ENCODE peak calls at places on chromosomes 2 and 18, in four cellular contexts. O is prostate gland, E is hepatocyte, C is fibroblast of lung. V is an unnamed sample.

GRCh38 chr2:12733846-12734245 is 17.1 kb downstream of the TRIB2 start:
- DNase-seq in E (no peak), C (no peak), O (peak; percentile 91), V (no peak)

GRCh38 chr2:108625186-108625827 is 91.0 kb downstream of the LIMS1 start:
- DNase-seq in E (no peak), O (no peak), C (no peak), V (no peak)

GRCh38 chr2:178863856-178864620 is 56.8 kb upstream of the TTN start:
- DNase-seq in C (peak; percentile 34), E (peak; percentile 11), O (no peak), V (no peak)

GRCh38 chr2:960064-960736 is 9.6 kb downstream of the SNTG2 start:
- DNase-seq in O (no peak), E (no peak), C (no peak), V (no peak)

GRCh38 chr2:636649-637405 is 40.4 kb downstream of the TMEM18 start:
- DNase-seq in E (peak; percentile 84), C (peak; percentile 63), O (peak; percentile 57), V (no peak)

GRCh38 chr18:22026889-22027288 is 142.5 kb upstream of the GATA6 start:
- DNase-seq in O (no peak), C (no peak), E (no peak), V (no peak)

GRCh38 chr2:39696838-39697237 is 31.1 kb downstream of the TMEM178A start:
- DNase-seq in O (no peak), C (peak; percentile 92), E (peak; percentile 15), V (no peak)

GRCh38 chr2:168577885-168578284 is 121.8 kb downstream of the CERS6 start:
- DNase-seq in E (no peak), O (no peak), C (no peak), V (no peak)

GRCh38 chr2:157173740-157174184 is 83.7 kb upstream of the GALNT5 start:
- DNase-seq in E (peak; percentile 64), C (peak; percentile 100), O (peak; percentile 17), V (no peak)

GRCh38 chr2:135694711-135695110 is 46.9 kb upstream of the UBXN4 start:
- DNase-seq in C (peak; percentile 25), E (no peak), O (no peak), V (no peak)

GRCh38 chr2:203908344-203909185 is 28.0 kb upstream of the ICOS start:
- DNase-seq in O (no peak), E (no peak), C (no peak), V (no peak)

GRCh38 chr2:217223222-217223930 is 363.5 kb upstream of the TNP1 start:
- DNase-seq in C (peak; percentile 98), E (no peak), O (no peak), V (no peak)

GRCh38 chr2:137823196-137823595 is 141.1 kb upstream of the HNMT start:
- DNase-seq in E (no peak), C (no peak), O (no peak), V (no peak)

GRCh38 chr2:85797263-85797660 is 43.5 kb downstream of the ATOH8 start:
- DNase-seq in E (no peak), O (no peak), C (no peak), V (no peak)

GRCh38 chr2:128234613-128235012 is 84.1 kb downstream of the HS6ST1 start:
- DNase-seq in E (no peak), O (no peak), C (no peak), V (peak; percentile 25)

GRCh38 chr18:69172046-69172445 is 228.6 kb upstream of the DOK6 start:
- DNase-seq in E (no peak), O (no peak), C (no peak), V (no peak)

GRCh38 chr2:132911726-132912724 is 242.0 kb upstream of the LYPD1 start:
- DNase-seq in C (peak; percentile 58), E (peak; percentile 15), O (no peak), V (no peak)

GRCh38 chr2:170288859-170289258 is 110.9 kb downstream of the MYO3B start:
- DNase-seq in O (no peak), E (no peak), C (no peak), V (no peak)

GRCh38 chr18:65365245-65365955 is 385.4 kb upstream of the CDH7 start:
- DNase-seq in O (no peak), E (no peak), C (no peak), V (no peak)

GRCh38 chr2:231360401-231360800 is 35.1 kb upstream of the B3GNT7 start:
- DNase-seq in C (no peak), E (no peak), O (no peak), V (no peak)
- TF ChIP-seq CTCF in C (no peak), E (no peak), O (no peak), V (no peak)

GRCh38 chr2:11367170-11367569 is 22.7 kb upstream of the ROCK2 start:
- DNase-seq in O (no peak), E (no peak), C (no peak), V (no peak)

GRCh38 chr2:11366326-11366741 is 21.9 kb upstream of the ROCK2 start:
- DNase-seq in O (no peak), E (no peak), C (no peak), V (no peak)

GRCh38 chr2:11364565-11364887 is 20.1 kb upstream of the ROCK2 start:
- DNase-seq in O (no peak), E (no peak), C (no peak), V (peak; percentile 36)

GRCh38 chr2:11363868-11364564 is 19.6 kb upstream of the ROCK2 start:
- DNase-seq in C (no peak), O (no peak), E (no peak), V (no peak)

GRCh38 chr2:11365096-11365856 is 20.8 kb upstream of the ROCK2 start:
- DNase-seq in O (no peak), E (no peak), C (no peak), V (peak; percentile 46)
- TF ChIP-seq CTCF in O (no peak), E (no peak), C (no peak), V (no peak)

DNA sequence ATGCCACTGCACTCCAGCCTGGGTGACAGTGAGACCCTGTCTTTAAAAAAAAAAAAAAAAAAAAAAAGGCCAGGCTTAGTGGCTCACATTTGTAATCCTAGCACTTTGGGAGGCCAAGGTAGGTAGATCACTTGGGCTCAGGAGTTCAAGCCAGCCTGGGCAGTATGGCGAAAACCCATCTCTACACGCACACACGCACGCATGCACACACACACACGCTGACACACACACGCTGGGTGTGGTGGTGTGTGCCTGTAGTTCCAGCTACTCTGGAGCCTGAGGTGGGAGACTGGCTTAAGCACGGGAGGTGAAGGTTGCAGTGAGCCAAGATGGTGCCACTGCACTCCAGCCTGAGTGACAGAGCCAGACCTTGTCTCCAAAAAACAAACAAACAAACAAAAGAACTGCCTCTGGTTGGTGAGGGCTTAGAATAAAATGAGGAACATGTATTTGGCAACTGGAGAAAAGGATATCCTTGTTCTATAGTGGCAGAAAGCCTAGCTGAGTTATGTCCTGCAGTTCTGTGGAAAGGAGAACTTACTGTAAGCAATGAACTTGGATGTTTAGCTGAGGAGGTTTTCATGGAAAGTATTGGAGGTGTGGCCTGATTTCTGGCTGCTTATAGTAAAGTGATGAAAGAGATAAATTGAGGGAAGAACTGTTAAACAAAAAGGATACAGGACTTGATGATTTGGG is 34.0 kb downstream of the HAT1 start:
- DNase-seq in O (no peak), C (peak; percentile 12), E (no peak), V (no peak)
- TF ChIP-seq CTCF in O (no peak), C (no peak), E (no peak), V (no peak)

GRCh38 chr2:29105375-29105774 is 9.8 kb upstream of the CLIP4 start:
- DNase-seq in C (no peak), O (no peak), E (no peak), V (no peak)
- TF ChIP-seq CTCF in C (no peak), O (no peak), E (no peak), V (no peak)

GRCh38 chr18:54043484-54044256 is 180.8 kb downstream of the MBD2 start:
- DNase-seq in E (no peak), C (no peak), O (no peak), V (no peak)
- TF ChIP-seq CTCF in E (peak; percentile 13), C (no peak), O (no peak), V (no peak)

GRCh38 chr2:46333912-46334311 is 36.7 kb downstream of the EPAS1 start:
- DNase-seq in O (no peak), E (no peak), C (no peak), V (no peak)
- TF ChIP-seq CTCF in O (peak; percentile 19), E (no peak), C (peak; percentile 27), V (peak; percentile 32)

DNA sequence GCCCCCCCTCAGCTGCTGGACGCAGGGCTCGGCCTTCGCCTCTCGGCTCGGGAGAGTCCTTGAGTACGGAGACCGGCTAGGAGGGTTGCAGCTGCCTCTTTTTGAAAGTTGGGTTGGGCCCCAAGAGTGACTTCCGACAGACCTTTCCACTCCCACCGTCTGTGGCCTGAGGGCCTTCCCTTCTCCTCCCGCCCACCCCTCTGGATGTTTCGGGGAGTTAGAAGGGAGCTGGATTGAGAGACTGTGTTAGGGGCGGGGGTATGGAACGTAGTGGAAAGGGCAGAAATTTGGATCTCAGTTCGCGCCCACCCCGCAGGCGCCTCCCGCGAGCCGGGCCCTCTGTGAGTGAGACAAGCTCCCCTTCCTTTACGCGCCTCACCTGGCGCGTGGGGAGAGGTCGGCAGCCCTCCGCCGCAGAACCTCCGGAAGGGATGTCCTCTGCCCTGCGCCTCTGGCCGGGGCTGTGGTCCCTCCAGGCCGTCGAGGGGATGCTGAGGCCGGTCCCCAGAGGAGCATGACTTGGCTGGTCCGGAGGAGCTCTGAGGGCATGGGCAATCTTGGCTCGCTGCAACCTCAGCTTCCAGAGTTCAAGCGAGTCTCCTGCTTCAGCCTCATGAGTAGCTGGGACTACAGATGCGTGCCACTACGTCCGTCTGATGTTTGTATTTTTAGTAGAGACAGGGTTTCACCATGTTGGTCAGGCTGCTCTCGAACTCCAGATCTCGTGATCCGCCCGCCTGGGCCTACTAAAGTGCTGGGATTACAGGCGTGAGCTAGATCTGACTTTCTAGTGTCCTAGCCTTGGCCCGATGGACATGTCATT is 15.9 kb downstream of the C2orf74 start:
- DNase-seq in O (peak; percentile 31), C (peak; percentile 33), E (no peak), V (no peak)
- TF ChIP-seq CTCF in O (no peak), C (no peak), E (no peak), V (no peak)